ENCODE peak calls at places on chromosomes 2 and 18, in four cellular contexts. L is K562, O is HCT116, Y is HepG2. Q is an unnamed sample.

GRCh38 chr2:6080837-6081541 is 388.8 kb downstream of the SOX11 start:
- DNase-seq in Y (no peak), L (no peak), O (no peak), Q (no peak)

GRCh38 chr2:165874445-165875039 is 79.0 kb downstream of the TTC21B start:
- DNase-seq in Y (peak), O (peak), L (peak), Q (no peak)

GRCh38 chr2:95039410-95039809 is 13.9 kb downstream of the MAL start:
- DNase-seq in O (no peak), L (no peak), Y (no peak), Q (no peak)

GRCh38 chr18:80253871-80254492 is 6.7 kb upstream of the PARD6G start:
- DNase-seq in L (peak), O (peak), Y (no peak), Q (no peak)

GRCh38 chr2:20836521-20836920 is 13.6 kb upstream of the LDAH start:
- DNase-seq in O (no peak), Y (no peak), L (no peak), Q (no peak)

GRCh38 chr2:25690058-25690457 is 16.7 kb upstream of the DTNB start:
- DNase-seq in Y (peak), L (no peak), O (no peak), Q (no peak)

GRCh38 chr2:235605999-235606715 is 112.3 kb downstream of the AGAP1 start:
- DNase-seq in O (no peak), L (no peak), Y (no peak), Q (no peak)

GRCh38 chr18:23900979-23901378 is 113.6 kb upstream of the TTC39C start:
- DNase-seq in O (no peak), Y (no peak), L (no peak), Q (no peak)

GRCh38 chr18:48605408-48605845 is 66.6 kb downstream of the CTIF start:
- DNase-seq in O (peak), Y (peak), L (peak), Q (no peak)

GRCh38 chr18:23337599-23338444 is 115.3 kb upstream of the RIOK3 start:
- DNase-seq in Y (peak), O (peak), L (no peak), Q (no peak)

GRCh38 chr2:239689985-239690384 is 289.2 kb upstream of the HDAC4 start:
- DNase-seq in L (no peak), Y (no peak), O (no peak), Q (no peak)

GRCh38 chr18:22710628-22711380 is 222.3 kb upstream of the RBBP8 start:
- DNase-seq in O (no peak), L (no peak), Y (no peak), Q (no peak)

GRCh38 chr2:96329416-96329815 is 4.3 kb downstream of the ITPRIPL1 start:
- DNase-seq in Y (peak), O (no peak), L (no peak), Q (no peak)

GRCh38 chr2:39514825-39515224 is 77.7 kb upstream of the MAP4K3 start:
- DNase-seq in Y (no peak), O (no peak), L (no peak), Q (no peak)

GRCh38 chr2:241842620-241843211 is 16.0 kb downstream of the PDCD1 start:
- DNase-seq in Y (no peak), L (no peak), O (no peak), Q (no peak)

GRCh38 chr2:20177556-20178403 is 47.1 kb downstream of the SDC1 start:
- DNase-seq in O (no peak), L (no peak), Y (no peak), Q (no peak)

GRCh38 chr2:7671312-7671711 is 754.1 kb downstream of the RNF144A start:
- DNase-seq in Y (no peak), L (no peak), O (no peak), Q (no peak)

GRCh38 chr2:23312996-23313606 is 71.9 kb upstream of the KLHL29 start:
- DNase-seq in Y (no peak), O (peak), L (peak), Q (peak)

GRCh38 chr2:42304059-42304713 is 56.8 kb downstream of the COX7A2L start:
- DNase-seq in O (no peak), Y (no peak), L (no peak), Q (no peak)

GRCh38 chr2:235492850-235493344 is 946 bp upstream of the AGAP1 start:
- DNase-seq in L (no peak), O (no peak), Y (no peak), Q (no peak)

GRCh38 chr18:8937112-8937641 is 165.3 kb upstream of the NDUFV2 start:
- DNase-seq in O (no peak), Y (no peak), L (no peak), Q (no peak)

GRCh38 chr2:69309336-69310048 is 77.5 kb downstream of the GFPT1 start:
- DNase-seq in L (peak), O (no peak), Y (no peak), Q (no peak)

GRCh38 chr2:38261569-38262513 is 115.2 kb downstream of the ATL2 start:
- DNase-seq in O (no peak), Y (no peak), L (no peak), Q (no peak)

GRCh38 chr2:216029416-216030129 is 16.2 kb upstream of the MREG start:
- DNase-seq in Y (no peak), O (no peak), L (no peak), Q (no peak)

GRCh38 chr18:79496978-79497637 is 101.4 kb downstream of the NFATC1 start:
- DNase-seq in Y (no peak), O (no peak), L (no peak), Q (no peak)

GRCh38 chr2:224101820-224102630 is 62.9 kb upstream of the SERPINE2 start:
- DNase-seq in O (no peak), Y (no peak), L (no peak), Q (no peak)

GRCh38 chr2:157874997-157875719 is 972 bp downstream of the ACVR1 start:
- DNase-seq in O (no peak), Y (no peak), L (peak), Q (no peak)

GRCh38 chr2:173963323-173963816 is 1.8 kb downstream of the SP3 start:
- DNase-seq in Y (peak), L (no peak), O (no peak), Q (no peak)
- TF ChIP-seq SIN3A in Y (no peak), L (peak), O (no peak), Q (no peak)

GRCh38 chr2:88069117-88069516 is 1.5 kb downstream of the SMYD1 start:
- DNase-seq in Y (no peak), L (no peak), O (no peak), Q (no peak)
- TF ChIP-seq TCF7L2 in Y (no peak), L (no peak), O (no peak), Q (no peak)

GRCh38 chr2:60461421-60462108 is 91.9 kb downstream of the BCL11A start:
- DNase-seq in Y (no peak), O (no peak), L (no peak), Q (no peak)

GRCh38 chr2:60463249-60463648 is 90.2 kb downstream of the BCL11A start:
- DNase-seq in O (no peak), Y (no peak), L (no peak), Q (no peak)

GRCh38 chr2:60466161-60466702 is 87.2 kb downstream of the BCL11A start:
- DNase-seq in L (no peak), Y (peak), O (no peak), Q (no peak)

GRCh38 chr2:60468390-60469085 is 84.9 kb downstream of the BCL11A start:
- DNase-seq in O (no peak), L (no peak), Y (no peak), Q (no peak)

GRCh38 chr2:60465736-60466135 is 87.7 kb downstream of the BCL11A start:
- DNase-seq in L (no peak), O (no peak), Y (no peak), Q (no peak)
- TF ChIP-seq SIN3A in L (no peak), O (no peak), Y (no peak), Q (no peak)

GRCh38 chr2:44951714-44952113 is 10.2 kb downstream of the SIX3 start:
- DNase-seq in Y (no peak), O (no peak), L (no peak), Q (no peak)
- TF ChIP-seq TCF7L2 in Y (no peak), O (no peak), L (no peak), Q (no peak)

DNA sequence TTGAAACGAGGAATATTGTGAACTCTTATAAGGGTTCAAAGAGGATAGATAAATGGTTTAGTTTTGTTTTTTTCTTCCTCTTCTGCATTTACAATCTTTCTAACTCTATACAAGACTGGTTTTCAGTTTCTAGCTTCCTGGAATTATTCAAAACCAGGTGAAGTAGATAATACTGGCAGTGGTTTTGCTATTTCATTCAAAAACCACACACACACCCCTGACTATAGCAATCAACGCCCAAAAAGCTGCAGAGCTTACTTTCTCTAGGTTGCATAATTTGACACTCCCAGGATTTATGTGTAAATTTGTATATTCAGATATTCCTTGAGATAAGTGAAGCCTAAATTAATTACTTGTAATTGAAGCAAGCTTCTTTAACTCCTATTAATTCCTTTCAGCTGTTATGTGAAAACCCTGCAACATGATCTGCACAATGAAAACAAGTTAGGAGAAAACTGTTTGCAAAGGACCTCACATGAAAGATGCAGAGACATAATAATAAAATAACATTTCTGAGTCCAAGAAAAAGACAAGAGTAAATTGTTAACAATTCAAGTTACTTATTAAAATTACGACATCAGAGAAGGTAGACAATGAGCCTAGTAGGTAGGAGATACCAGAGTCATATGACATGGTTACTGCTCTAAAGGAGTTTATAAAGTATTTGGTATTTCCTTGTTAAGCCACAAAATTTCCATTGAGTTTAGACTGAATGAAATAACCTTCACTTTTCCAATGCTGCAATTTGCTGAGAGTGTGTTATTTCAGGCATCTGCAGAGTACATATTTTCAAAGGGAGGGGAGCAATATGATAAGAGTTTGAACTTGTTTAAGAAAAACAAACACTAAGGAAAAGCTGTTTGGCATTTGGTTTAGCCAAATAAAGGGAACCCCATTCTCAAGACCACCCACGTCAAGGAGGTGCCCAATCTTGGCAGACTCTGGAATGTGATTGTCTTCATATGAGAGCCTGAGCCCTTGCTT is 1.6 kb upstream of the NFE2L2 start:
- DNase-seq in O (no peak), Y (peak), L (no peak), Q (no peak)
- TF ChIP-seq SIN3A in O (no peak), Y (no peak), L (no peak), Q (no peak)

DNA sequence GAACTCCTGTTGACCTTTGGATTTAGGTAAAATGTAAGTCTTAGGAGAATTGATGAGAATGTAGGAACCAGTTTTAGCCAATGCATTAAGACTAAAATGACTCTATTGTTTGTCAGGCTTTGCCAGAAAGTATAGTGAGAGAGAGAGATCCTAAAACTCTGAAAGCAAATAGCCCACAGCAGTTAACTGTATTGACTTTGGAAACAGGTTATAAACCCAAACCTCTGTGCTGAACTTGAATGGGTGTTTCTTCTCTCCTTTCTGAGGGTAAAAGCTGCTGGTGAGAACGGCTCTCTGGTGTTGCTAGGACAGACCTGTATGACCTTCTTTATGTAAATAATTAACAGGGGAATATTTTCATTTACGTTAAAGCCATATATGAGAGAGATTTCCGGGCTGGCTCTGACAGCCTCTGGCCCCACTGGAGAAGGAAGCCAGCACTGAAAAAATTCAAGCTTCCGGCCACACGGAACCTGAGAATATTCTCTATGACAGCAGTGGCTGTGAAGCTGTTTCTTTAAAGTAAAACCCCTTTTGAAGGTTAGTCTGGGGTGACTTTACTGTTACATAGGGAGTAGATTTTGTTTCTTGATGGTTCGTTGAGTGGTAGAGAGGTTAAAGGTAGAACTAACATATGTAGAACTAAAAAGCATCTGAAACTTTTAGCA is 123.7 kb downstream of the SPTBN1 start:
- DNase-seq in Y (peak), L (no peak), O (no peak), Q (no peak)
- TF ChIP-seq TCF7L2 in Y (no peak), L (no peak), O (no peak), Q (no peak)

GRCh38 chr2:230910546-230911135 is 14.4 kb downstream of the GPR55 start:
- DNase-seq in O (no peak), Y (no peak), L (no peak), Q (no peak)
- TF ChIP-seq SIN3A in O (no peak), Y (no peak), L (no peak), Q (no peak)

GRCh38 chr18:70249118-70249517 is 39.7 kb upstream of the SOCS6 start:
- DNase-seq in O (no peak), Y (no peak), L (no peak), Q (no peak)
- TF ChIP-seq TCF7L2 in O (no peak), Y (no peak), L (no peak), Q (no peak)